ENCODE peak calls at places on chromosome X, in four cellular contexts. One of them, this sample, is unnamed.

GRCh38 chrX:2351321-2351720 is 149.5 kb downstream of the DHRSX start:
- DNase-seq in H1: no peak
- DNase-seq in H9: no peak
- DNase-seq in neuronal stem cell: no peak
- DNase-seq in this sample: peak

GRCh38 chrX:146055733-146056132 is 238.1 kb downstream of the SLITRK2 start:
- DNase-seq in neuronal stem cell: no peak
- DNase-seq in H1: no peak
- DNase-seq in H9: no peak
- DNase-seq in this sample: no peak

GRCh38 chrX:153764786-153765137 is 713 bp downstream of the PLXNB3 start:
- DNase-seq in H9: no peak
- DNase-seq in neuronal stem cell: no peak
- DNase-seq in H1: no peak
- DNase-seq in this sample: no peak

GRCh38 chrX:16222123-16222522 is 54.8 kb downstream of the MAGEB17 start:
- DNase-seq in H1: no peak
- DNase-seq in neuronal stem cell: no peak
- DNase-seq in H9: no peak
- DNase-seq in this sample: peak

GRCh38 chrX:109890910-109891502 is 111.9 kb upstream of the TMEM164 start:
- DNase-seq in H9: peak
- DNase-seq in neuronal stem cell: peak
- DNase-seq in H1: peak
- DNase-seq in this sample: peak

GRCh38 chrX:70452143-70452733 is 7.6 kb downstream of the DLG3 start:
- DNase-seq in H9: peak
- DNase-seq in H1: peak
- DNase-seq in neuronal stem cell: no peak
- DNase-seq in this sample: peak

GRCh38 chrX:153934473-153935325 is at the start of gene NAA10:
- DNase-seq in neuronal stem cell: peak
- DNase-seq in H1: peak
- DNase-seq in H9: peak
- DNase-seq in this sample: peak

GRCh38 chrX:106874075-106874474 is 29.1 kb downstream of the RIPPLY1 start:
- DNase-seq in H9: no peak
- DNase-seq in neuronal stem cell: no peak
- DNase-seq in H1: no peak
- DNase-seq in this sample: peak

GRCh38 chrX:106300239-106300638 is 132.1 kb downstream of the PWWP3B start:
- DNase-seq in H1: no peak
- DNase-seq in neuronal stem cell: no peak
- DNase-seq in H9: no peak
- DNase-seq in this sample: no peak

GRCh38 chrX:136839196-136839595 is 41.3 kb downstream of the RBMX start:
- DNase-seq in H9: no peak
- DNase-seq in H1: no peak
- DNase-seq in neuronal stem cell: no peak
- DNase-seq in this sample: no peak

GRCh38 chrX:71017396-71017939 is 50.7 kb downstream of the SNX12 start:
- DNase-seq in neuronal stem cell: no peak
- DNase-seq in H1: no peak
- DNase-seq in H9: no peak
- DNase-seq in this sample: no peak

GRCh38 chrX:71911023-71911730 is 532 bp downstream of the NHSL2 start:
- DNase-seq in H9: peak
- DNase-seq in H1: peak
- DNase-seq in neuronal stem cell: peak
- DNase-seq in this sample: peak

GRCh38 chrX:8726031-8726652 is 5.8 kb downstream of the ANOS1 start:
- DNase-seq in H1: no peak
- DNase-seq in H9: no peak
- DNase-seq in neuronal stem cell: no peak
- DNase-seq in this sample: peak

GRCh38 chrX:13652256-13653021 is 502 bp upstream of the TCEANC start:
- DNase-seq in H9: no peak
- DNase-seq in H1: no peak
- DNase-seq in neuronal stem cell: no peak
- DNase-seq in this sample: peak

GRCh38 chrX:40843643-40844042 is 108.3 kb upstream of the MED14 start:
- DNase-seq in neuronal stem cell: no peak
- DNase-seq in H1: no peak
- DNase-seq in H9: no peak
- DNase-seq in this sample: no peak

GRCh38 chrX:154064637-154065435 is 32.7 kb downstream of the MECP2 start:
- DNase-seq in H9: no peak
- DNase-seq in H1: no peak
- DNase-seq in neuronal stem cell: no peak
- DNase-seq in this sample: no peak

GRCh38 chrX:38672646-38673045 is 111.3 kb downstream of the TSPAN7 start:
- DNase-seq in neuronal stem cell: no peak
- DNase-seq in H9: no peak
- DNase-seq in H1: no peak
- DNase-seq in this sample: no peak

GRCh38 chrX:149267878-149268813 is 237.0 kb downstream of the IDS start:
- DNase-seq in H9: no peak
- DNase-seq in H1: no peak
- DNase-seq in neuronal stem cell: no peak
- DNase-seq in this sample: no peak

GRCh38 chrX:49271341-49271740 is 1.7 kb downstream of the PPP1R3F start:
- DNase-seq in H9: no peak
- DNase-seq in H1: no peak
- DNase-seq in neuronal stem cell: no peak
- DNase-seq in this sample: no peak

GRCh38 chrX:41085883-41086626 is 810 bp downstream of the USP9X start:
- DNase-seq in H1: peak
- DNase-seq in neuronal stem cell: no peak
- DNase-seq in H9: no peak
- DNase-seq in this sample: peak

GRCh38 chrX:9312922-9313867 is 151.7 kb upstream of the TBL1X start:
- DNase-seq in H1: peak
- DNase-seq in H9: peak
- DNase-seq in neuronal stem cell: no peak
- DNase-seq in this sample: no peak

GRCh38 chrX:119427795-119428185 is 28.7 kb downstream of the SLC25A43 start:
- DNase-seq in H9: no peak
- DNase-seq in H1: no peak
- DNase-seq in neuronal stem cell: no peak
- DNase-seq in this sample: no peak

GRCh38 chrX:74426071-74426470 is 4.8 kb downstream of the SLC16A2 start:
- DNase-seq in H9: no peak
- DNase-seq in neuronal stem cell: no peak
- DNase-seq in H1: no peak
- DNase-seq in this sample: no peak

GRCh38 chrX:71953946-71954345 is 43.3 kb downstream of the NHSL2 start:
- DNase-seq in H1: no peak
- DNase-seq in H9: no peak
- DNase-seq in neuronal stem cell: no peak
- DNase-seq in this sample: peak

GRCh38 chrX:19964017-19964710 is 26.7 kb downstream of the BCLAF3 start:
- DNase-seq in neuronal stem cell: no peak
- DNase-seq in H1: no peak
- DNase-seq in H9: no peak
- DNase-seq in this sample: no peak

GRCh38 chrX:8484360-8484759 is 19.7 kb downstream of the VCX3B start:
- DNase-seq in H1: no peak
- DNase-seq in neuronal stem cell: no peak
- DNase-seq in H9: no peak
- DNase-seq in this sample: no peak

GRCh38 chrX:39112143-39112542 is 310.9 kb downstream of the MID1IP1 start:
- DNase-seq in H9: no peak
- DNase-seq in neuronal stem cell: no peak
- DNase-seq in H1: no peak
- DNase-seq in this sample: no peak

GRCh38 chrX:148380614-148381561 is 119.5 kb upstream of the AFF2 start:
- DNase-seq in H1: no peak
- DNase-seq in H9: no peak
- DNase-seq in neuronal stem cell: no peak
- DNase-seq in this sample: no peak

GRCh38 chrX:26253526-26253925 is 37.6 kb downstream of the MAGEB5 start:
- DNase-seq in H9: no peak
- DNase-seq in H1: no peak
- DNase-seq in neuronal stem cell: no peak
- DNase-seq in this sample: no peak

GRCh38 chrX:152220612-152221011 is 82.2 kb upstream of the MAGEA10 start:
- DNase-seq in H1: no peak
- DNase-seq in H9: no peak
- DNase-seq in neuronal stem cell: no peak
- DNase-seq in this sample: no peak

GRCh38 chrX:148499638-148500427 is 584 bp upstream of the AFF2 start:
- DNase-seq in neuronal stem cell: no peak
- DNase-seq in H9: peak
- DNase-seq in H1: no peak
- DNase-seq in this sample: no peak

GRCh38 chrX:25344191-25344936 is 328.6 kb upstream of the ARX start:
- DNase-seq in H1: no peak
- DNase-seq in H9: no peak
- DNase-seq in neuronal stem cell: no peak
- DNase-seq in this sample: no peak

GRCh38 chrX:118188977-118189376 is 72.4 kb upstream of the KLHL13 start:
- DNase-seq in neuronal stem cell: no peak
- DNase-seq in H1: no peak
- DNase-seq in H9: no peak
- DNase-seq in this sample: no peak
- H2AFZ ChIP-seq in neuronal stem cell: no peak
- H2AFZ ChIP-seq in H1: no peak
- H2AFZ ChIP-seq in H9: no peak
- H2AFZ ChIP-seq in this sample: no peak

GRCh38 chrX:14902536-14902935 is 29.3 kb downstream of the MOSPD2 start:
- DNase-seq in H1: no peak
- DNase-seq in neuronal stem cell: no peak
- DNase-seq in H9: no peak
- DNase-seq in this sample: no peak
- H2BK120ac ChIP-seq in H1: no peak
- H2BK120ac ChIP-seq in neuronal stem cell: no peak
- H2BK120ac ChIP-seq in H9: no peak
- H2BK120ac ChIP-seq in this sample: no peak

GRCh38 chrX:46250151-46250550 is 295.1 kb downstream of the ZNF674 start:
- DNase-seq in H1: no peak
- DNase-seq in H9: no peak
- DNase-seq in neuronal stem cell: no peak
- DNase-seq in this sample: no peak

GRCh38 chrX:46255066-46255465 is 290.2 kb downstream of the ZNF674 start:
- DNase-seq in H9: no peak
- DNase-seq in neuronal stem cell: no peak
- DNase-seq in H1: no peak
- DNase-seq in this sample: no peak

GRCh38 chrX:46254623-46255022 is 290.6 kb downstream of the ZNF674 start:
- DNase-seq in H9: no peak
- DNase-seq in H1: no peak
- DNase-seq in neuronal stem cell: no peak
- DNase-seq in this sample: no peak

GRCh38 chrX:46247456-46247855 is 297.8 kb downstream of the ZNF674 start:
- DNase-seq in neuronal stem cell: no peak
- DNase-seq in H9: no peak
- DNase-seq in H1: no peak
- DNase-seq in this sample: no peak

DNA sequence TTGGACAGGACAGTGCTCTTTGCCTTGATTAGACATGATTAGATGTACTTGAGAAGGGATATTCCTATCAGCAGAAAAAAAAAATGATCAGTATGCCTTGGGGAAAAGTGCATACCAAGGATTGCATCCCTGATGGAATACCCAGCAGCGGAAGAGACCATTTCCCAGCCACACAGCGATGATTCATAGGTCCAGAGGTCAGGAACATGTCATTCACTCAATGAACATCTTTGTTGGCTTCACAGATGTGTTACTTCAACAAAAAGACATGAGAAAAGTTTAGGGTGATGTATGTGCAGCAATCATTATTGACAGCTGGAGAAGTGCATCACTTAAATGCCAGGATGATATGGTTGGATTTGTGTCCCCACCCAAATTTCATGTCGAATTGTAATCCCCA is 293.5 kb downstream of the ZNF674 start:
- DNase-seq in H1: no peak
- DNase-seq in neuronal stem cell: no peak
- DNase-seq in H9: no peak
- DNase-seq in this sample: peak
- H2BK12ac ChIP-seq in H1: no peak
- H2BK12ac ChIP-seq in neuronal stem cell: no peak
- H2BK12ac ChIP-seq in H9: no peak
- H2BK12ac ChIP-seq in this sample: no peak

GRCh38 chrX:53284684-53285447 is 3.5 kb upstream of the IQSEC2 start:
- DNase-seq in H9: peak
- DNase-seq in neuronal stem cell: peak
- DNase-seq in H1: peak
- DNase-seq in this sample: peak

GRCh38 chrX:53288173-53288572 is 6.8 kb upstream of the IQSEC2 start:
- DNase-seq in H9: peak
- DNase-seq in H1: peak
- DNase-seq in neuronal stem cell: peak
- DNase-seq in this sample: peak

GRCh38 chrX:53285591-53285990 is 4.2 kb upstream of the IQSEC2 start:
- DNase-seq in neuronal stem cell: no peak
- DNase-seq in H1: no peak
- DNase-seq in H9: no peak
- DNase-seq in this sample: no peak

GRCh38 chrX:53290441-53291041 is 9.2 kb upstream of the IQSEC2 start:
- DNase-seq in neuronal stem cell: no peak
- DNase-seq in H1: no peak
- DNase-seq in H9: no peak
- DNase-seq in this sample: no peak

GRCh38 chrX:53287493-53288138 is 6.2 kb upstream of the IQSEC2 start:
- DNase-seq in neuronal stem cell: no peak
- DNase-seq in H9: no peak
- DNase-seq in H1: no peak
- DNase-seq in this sample: peak
- H2AFZ ChIP-seq in neuronal stem cell: peak
- H2AFZ ChIP-seq in H9: no peak
- H2AFZ ChIP-seq in H1: no peak
- H2AFZ ChIP-seq in this sample: no peak

GRCh38 chrX:37349131-37350033 is at the start of gene PRRG1:
- DNase-seq in H9: peak
- DNase-seq in H1: peak
- DNase-seq in neuronal stem cell: peak
- DNase-seq in this sample: peak
- H2BK120ac ChIP-seq in H9: no peak
- H2BK120ac ChIP-seq in H1: no peak
- H2BK120ac ChIP-seq in neuronal stem cell: no peak
- H2BK120ac ChIP-seq in this sample: peak

GRCh38 chrX:132612990-132613564 is 124.2 kb upstream of the MBNL3 start:
- DNase-seq in H9: peak
- DNase-seq in neuronal stem cell: no peak
- DNase-seq in H1: peak
- DNase-seq in this sample: peak
- H2BK12ac ChIP-seq in H9: no peak
- H2BK12ac ChIP-seq in neuronal stem cell: no peak
- H2BK12ac ChIP-seq in H1: no peak
- H2BK12ac ChIP-seq in this sample: no peak

GRCh38 chrX:23012636-23013035 is 12.9 kb downstream of the DDX53 start:
- DNase-seq in neuronal stem cell: no peak
- DNase-seq in H1: no peak
- DNase-seq in H9: no peak
- DNase-seq in this sample: no peak

GRCh38 chrX:23008431-23009099 is 8.8 kb downstream of the DDX53 start:
- DNase-seq in H9: no peak
- DNase-seq in neuronal stem cell: no peak
- DNase-seq in H1: no peak
- DNase-seq in this sample: peak

GRCh38 chrX:23012162-23012561 is 12.4 kb downstream of the DDX53 start:
- DNase-seq in neuronal stem cell: no peak
- DNase-seq in H1: no peak
- DNase-seq in H9: no peak
- DNase-seq in this sample: no peak
- H2AFZ ChIP-seq in neuronal stem cell: no peak
- H2AFZ ChIP-seq in H1: no peak
- H2AFZ ChIP-seq in H9: no peak
- H2AFZ ChIP-seq in this sample: no peak

This sample was measured in mesenchymal stem cell.